ENCODE peak calls at places on chromosome 15, in five cellular contexts. W is astrocyte of the spinal cord, S is fibroblast of mammary gland, M is BJ, O is AG09309. I is an unnamed sample.

GRCh38 chr15:35305031-35305555 is 220.0 kb upstream of the NANOGP8 start:
- DNase-seq in W (peak), S (no peak), M (no peak), O (no peak), I (no peak)

GRCh38 chr15:75721462-75721922 is 8.8 kb upstream of the CSPG4 start:
- DNase-seq in W (no peak), S (no peak), M (no peak), O (no peak), I (no peak)

GRCh38 chr15:78987891-78988360 is 43.1 kb upstream of the CTSH start:
- DNase-seq in W (no peak), S (peak), M (no peak), O (no peak), I (no peak)

GRCh38 chr15:40441736-40442531 is 1.2 kb downstream of the BAHD1 start:
- DNase-seq in W (no peak), S (no peak), M (no peak), O (no peak), I (no peak)

GRCh38 chr15:42453826-42454225 is 37.1 kb downstream of the ZNF106 start:
- DNase-seq in W (no peak), S (no peak), M (no peak), O (no peak), I (no peak)

GRCh38 chr15:29278436-29279099 is 8.9 kb upstream of the NSMCE3 start:
- DNase-seq in W (peak), S (peak), M (peak), O (peak), I (no peak)

GRCh38 chr15:32828507-32829186 is 110.8 kb downstream of the GREM1 start:
- DNase-seq in W (peak), S (peak), M (peak), O (peak), I (no peak)

GRCh38 chr15:96274698-96275097 is 55.8 kb upstream of the NR2F2 start:
- DNase-seq in W (no peak), S (no peak), M (no peak), O (no peak), I (no peak)

GRCh38 chr15:70098461-70099166 is 897 bp upstream of the TLE3 start:
- DNase-seq in W (peak), S (no peak), M (no peak), O (no peak), I (peak)

GRCh38 chr15:48440084-48440483 is 108.9 kb downstream of the DUT start:
- DNase-seq in W (peak), S (peak), M (peak), O (peak), I (no peak)

GRCh38 chr15:94620632-94621031 is 389.3 kb downstream of the MCTP2 start:
- DNase-seq in W (no peak), S (no peak), M (no peak), O (no peak), I (no peak)

GRCh38 chr15:32886441-32886840 is 168.6 kb downstream of the GREM1 start:
- DNase-seq in W (no peak), S (no peak), M (no peak), O (no peak), I (no peak)

GRCh38 chr15:100885116-100885515 is 5.5 kb downstream of the ALDH1A3 start:
- DNase-seq in W (no peak), S (no peak), M (no peak), O (no peak), I (no peak)

GRCh38 chr15:71792521-71792920 is 17.8 kb upstream of the NR2E3 start:
- DNase-seq in W (peak), S (peak), M (peak), O (peak), I (no peak)

GRCh38 chr15:80832676-80833075 is 53.5 kb downstream of the CEMIP start:
- DNase-seq in W (no peak), S (no peak), M (no peak), O (no peak), I (no peak)

GRCh38 chr15:71109890-71110289 is 5.4 kb upstream of the THSD4 start:
- DNase-seq in W (no peak), S (no peak), M (no peak), O (no peak), I (no peak)

GRCh38 chr15:59191855-59192237 is 14.8 kb upstream of the LDHAL6B start:
- DNase-seq in W (peak), S (peak), M (peak), O (peak), I (no peak)

GRCh38 chr15:97081666-97082226 is 751.2 kb downstream of the NR2F2 start:
- DNase-seq in W (no peak), S (no peak), M (no peak), O (no peak), I (no peak)

GRCh38 chr15:57675481-57676181 is 30.9 kb upstream of the POLR2M start:
- DNase-seq in W (no peak), S (no peak), M (no peak), O (no peak), I (no peak)

GRCh38 chr15:61159901-61160300 is 69.2 kb downstream of the RORA start:
- DNase-seq in W (no peak), S (no peak), M (no peak), O (no peak), I (no peak)

GRCh38 chr15:85600001-85600400 is 194.7 kb downstream of the KLHL25 start:
- DNase-seq in W (no peak), S (no peak), M (no peak), O (no peak), I (no peak)

GRCh38 chr15:58407366-58407765 is 24.4 kb upstream of the LIPC start:
- DNase-seq in W (no peak), S (no peak), M (no peak), O (no peak), I (no peak)

GRCh38 chr15:75237316-75237982 is 20.7 kb upstream of the GOLGA6C start:
- DNase-seq in W (no peak), S (no peak), M (no peak), O (no peak), I (no peak)

GRCh38 chr15:100879461-100880138 is at the start of gene ALDH1A3:
- DNase-seq in W (peak), S (no peak), M (no peak), O (no peak), I (peak)

GRCh38 chr15:56325186-56325585 is 40.0 kb upstream of the TEX9 start:
- DNase-seq in W (peak), S (peak), M (peak), O (peak), I (no peak)

GRCh38 chr15:70528270-70528706 is 235.1 kb downstream of the UACA start:
- DNase-seq in W (peak), S (no peak), M (no peak), O (no peak), I (peak)

GRCh38 chr15:71136159-71137137 is 21.2 kb downstream of the THSD4 start:
- DNase-seq in W (peak), S (peak), M (peak), O (peak), I (no peak)

GRCh38 chr15:52464478-52464877 is 64.2 kb downstream of the MYO5A start:
- DNase-seq in W (no peak), S (peak), M (no peak), O (no peak), I (no peak)

GRCh38 chr15:52462806-52463360 is 65.8 kb downstream of the MYO5A start:
- DNase-seq in W (no peak), S (no peak), M (no peak), O (no peak), I (no peak)

GRCh38 chr15:52464040-52464439 is 64.6 kb downstream of the MYO5A start:
- DNase-seq in W (no peak), S (no peak), M (no peak), O (no peak), I (no peak)

GRCh38 chr15:52466134-52466701 is 62.5 kb downstream of the MYO5A start:
- DNase-seq in W (no peak), S (no peak), M (no peak), O (no peak), I (peak)

GRCh38 chr15:52463638-52464037 is 65.0 kb downstream of the MYO5A start:
- DNase-seq in W (no peak), S (peak), M (no peak), O (no peak), I (no peak)
- TF ChIP-seq CTCF in W (peak), S (peak), M (no peak), O (peak), I (no peak)

DNA sequence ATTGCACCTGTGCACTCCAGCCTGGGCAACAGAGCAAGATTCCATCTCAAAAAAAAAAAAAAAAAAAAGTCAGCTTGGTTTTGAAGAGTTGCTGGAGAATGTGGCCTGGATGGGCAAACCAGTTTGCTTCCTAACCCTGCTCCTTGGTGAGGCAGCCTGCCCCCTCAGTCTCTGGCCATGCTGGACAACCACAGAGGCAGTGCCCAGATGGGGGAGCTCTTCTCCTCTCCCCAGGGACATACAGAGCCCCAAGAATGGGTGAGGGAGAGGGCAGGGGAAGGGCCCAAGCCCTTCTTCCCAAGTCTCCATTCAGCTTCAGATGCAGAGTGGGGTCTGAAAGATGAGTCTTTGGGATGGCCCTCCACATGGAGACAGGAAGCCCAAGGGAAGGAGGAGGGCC is 27.9 kb downstream of the CD276 start:
- DNase-seq in W (no peak), S (no peak), M (no peak), O (no peak), I (no peak)
- TF ChIP-seq CTCF in W (peak), S (no peak), M (peak), O (peak), I (no peak)

GRCh38 chr15:99566157-99566900 is 545 bp downstream of the MEF2A start:
- DNase-seq in W (peak), S (no peak), M (no peak), O (no peak), I (peak)

GRCh38 chr15:99564221-99565030 is 1.4 kb upstream of the MEF2A start:
- DNase-seq in W (peak), S (no peak), M (no peak), O (no peak), I (no peak)

GRCh38 chr15:99565281-99566156 is at the start of gene MEF2A:
- DNase-seq in W (peak), S (peak), M (peak), O (peak), I (peak)

GRCh38 chr15:99562238-99562637 is 3.5 kb upstream of the MEF2A start:
- DNase-seq in W (no peak), S (no peak), M (no peak), O (no peak), I (no peak)

GRCh38 chr15:99565031-99565280 is 828 bp upstream of the MEF2A start:
- DNase-seq in W (no peak), S (no peak), M (no peak), O (no peak), I (no peak)
- TF ChIP-seq CTCF in W (no peak), S (no peak), M (no peak), O (no peak), I (no peak)

DNA sequence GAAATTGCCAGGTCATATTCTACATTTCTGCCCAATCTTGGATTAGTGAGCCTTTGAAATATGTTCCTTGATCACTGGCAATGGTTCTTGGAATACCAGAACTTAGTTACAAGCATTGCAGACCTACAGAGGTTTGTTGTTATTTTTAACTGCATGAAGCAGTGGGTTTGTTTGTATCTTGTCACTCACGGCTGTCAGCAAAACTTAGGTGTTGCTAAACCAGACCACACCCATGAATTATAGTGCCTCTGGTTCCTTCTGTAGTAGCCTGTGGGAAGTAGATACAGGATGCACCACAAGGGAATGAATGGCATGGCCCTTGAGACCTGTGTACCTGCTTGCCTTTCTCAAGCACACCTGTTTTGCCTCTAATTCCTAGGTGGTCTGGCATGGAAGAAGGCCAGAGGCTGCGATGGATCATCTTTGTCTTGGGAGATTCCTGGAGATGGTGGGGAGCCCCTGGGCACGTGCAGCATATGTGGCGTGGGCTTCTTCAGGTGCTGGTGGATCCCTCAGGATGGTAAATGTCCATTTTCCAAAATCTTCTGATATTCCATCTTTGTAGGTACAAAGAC is 138.8 kb downstream of the SNRPN start:
- DNase-seq in W (no peak), S (no peak), M (no peak), O (no peak), I (no peak)
- TF ChIP-seq CTCF in W (no peak), S (no peak), M (no peak), O (no peak), I (no peak)

DNA sequence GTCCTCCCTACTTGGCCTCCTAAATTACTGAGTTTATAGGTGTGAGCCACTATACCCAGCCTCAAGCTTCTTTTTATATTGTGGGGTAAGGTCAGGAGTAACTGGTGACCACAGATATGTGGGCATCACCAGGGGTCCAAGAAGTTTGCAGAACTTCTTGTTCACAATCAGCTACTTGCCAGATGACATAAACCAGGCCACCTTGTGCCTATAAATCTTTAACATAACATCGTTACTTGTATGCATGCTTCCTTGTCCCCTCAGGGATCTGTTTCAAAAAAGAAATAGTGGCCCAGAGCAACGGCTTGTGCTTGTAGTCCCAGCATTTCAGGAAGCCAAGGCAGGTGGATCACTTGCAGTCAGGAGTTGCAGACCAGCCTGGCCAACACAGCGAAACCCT is 115.1 kb upstream of the FAM174B start:
- DNase-seq in W (no peak), S (no peak), M (no peak), O (no peak), I (no peak)
- TF ChIP-seq CTCF in W (no peak), S (no peak), M (no peak), O (no peak), I (no peak)

DNA sequence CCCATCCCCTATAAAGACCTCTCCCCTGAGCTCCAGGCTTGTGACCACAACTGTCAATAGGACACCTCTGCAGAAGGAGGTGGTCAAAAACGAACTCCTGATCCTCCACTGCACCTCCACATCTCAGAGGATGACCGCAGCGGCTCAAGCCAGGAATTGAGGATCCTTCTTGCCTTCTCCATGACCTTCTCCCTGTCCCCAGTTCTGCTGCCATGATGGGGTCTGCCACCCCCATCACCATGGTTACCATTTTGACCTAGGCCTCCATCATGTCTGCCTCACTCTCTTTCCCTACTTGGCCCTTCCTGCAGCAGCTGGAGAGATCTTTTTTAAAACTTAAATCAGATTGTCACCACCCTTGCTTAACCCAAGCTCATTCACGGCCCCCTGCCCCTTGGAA is 81.3 kb upstream of the LINGO1 start:
- DNase-seq in W (no peak), S (no peak), M (no peak), O (no peak), I (no peak)
- TF ChIP-seq CTCF in W (no peak), S (no peak), M (no peak), O (no peak), I (no peak)

DNA sequence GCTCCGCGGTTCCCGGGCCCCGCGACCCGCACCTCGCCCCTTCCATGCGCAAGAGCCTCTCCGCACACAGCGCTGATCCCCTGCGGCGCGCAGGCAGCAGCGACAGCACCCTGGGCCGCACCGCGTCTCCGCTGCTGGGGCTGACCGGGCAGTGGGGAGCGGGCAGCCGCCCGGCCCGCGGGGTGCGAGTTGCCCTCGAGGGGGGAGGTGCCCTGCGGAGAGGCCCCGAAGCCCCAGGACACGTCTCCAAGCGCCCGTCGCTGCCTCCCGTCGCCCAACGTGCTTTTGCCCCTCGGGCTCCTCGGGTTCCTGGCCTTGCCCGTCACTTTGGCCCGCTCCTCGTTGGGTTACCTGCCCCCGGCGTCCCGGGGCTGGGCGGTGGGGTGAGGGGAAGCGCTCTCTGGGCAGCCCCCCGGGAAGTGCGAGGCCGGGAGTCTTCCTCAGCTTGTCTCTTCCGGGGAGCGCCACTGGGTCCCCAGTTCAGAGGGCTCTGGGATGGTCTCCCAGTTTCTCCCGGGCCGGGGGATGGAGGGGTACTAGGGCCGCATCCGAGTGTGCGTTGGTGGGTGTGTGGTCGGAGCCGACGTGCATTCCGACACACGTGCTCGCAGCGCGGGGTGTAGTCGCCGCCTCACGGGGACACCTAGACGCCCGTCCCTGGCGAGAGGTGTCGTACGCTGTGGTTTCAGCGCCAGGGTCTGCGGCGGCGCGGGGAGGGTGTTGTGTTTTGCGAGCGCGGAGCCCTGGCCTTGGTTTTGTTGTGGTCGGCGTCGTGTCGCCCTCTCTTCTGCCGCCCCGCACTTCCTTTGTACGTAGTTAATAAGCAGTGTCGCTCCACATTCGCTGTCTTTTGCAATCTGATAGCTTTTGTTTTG is 1.9 kb downstream of the IGF1R start:
- DNase-seq in W (no peak), S (peak), M (no peak), O (no peak), I (peak)
- TF ChIP-seq CTCF in W (no peak), S (no peak), M (no peak), O (no peak), I (no peak)

GRCh38 chr15:46260937-46261336 is 626.1 kb downstream of the SQOR start:
- DNase-seq in W (no peak), S (no peak), M (no peak), O (no peak), I (no peak)
- TF ChIP-seq CTCF in W (no peak), S (no peak), M (no peak), O (no peak), I (no peak)